ENCODE peak calls at places on chromosomes 16 and 17, in five cellular contexts. X is endodermal cell, H is cardiac fibroblast, T is ascending aorta, O is AG10803. V is an unnamed sample.

GRCh38 chr17:79484600-79485398 is 126.1 kb downstream of the RBFOX3 start:
- DNase-seq in X (no peak), H (no peak), O (no peak), T (no peak), V (no peak)

GRCh38 chr17:4272213-4272975 is 8.6 kb upstream of the ANKFY1 start:
- DNase-seq in O (no peak), H (no peak), X (peak), T (no peak), V (no peak)

GRCh38 chr17:5437721-5438317 is 1.1 kb downstream of the C1QBP start:
- DNase-seq in O (peak), T (no peak), H (no peak), X (no peak), V (no peak)

GRCh38 chr16:51949260-51949659 is 597.7 kb downstream of the TOX3 start:
- DNase-seq in H (no peak), T (no peak), O (no peak), X (no peak), V (no peak)

GRCh38 chr16:18803569-18804462 is 2.5 kb upstream of the ARL6IP1 start:
- DNase-seq in O (peak), X (no peak), H (peak), T (no peak), V (no peak)

GRCh38 chr17:794876-795275 is 12.7 kb downstream of the MRM3 start:
- DNase-seq in X (peak), H (peak), T (no peak), O (peak), V (no peak)

GRCh38 chr17:79011451-79012147 is 2.0 kb upstream of the CANT1 start:
- DNase-seq in O (peak), X (peak), T (no peak), H (peak), V (no peak)

GRCh38 chr16:72939247-72939646 is 108.7 kb downstream of the ZFHX3 start:
- DNase-seq in H (peak), X (no peak), T (no peak), O (peak), V (no peak)

GRCh38 chr17:47685556-47686275 is 8.2 kb upstream of the TBKBP1 start:
- DNase-seq in H (no peak), O (peak), T (no peak), X (no peak), V (no peak)

GRCh38 chr17:43326490-43327275 is 72.1 kb upstream of the ARL4D start:
- DNase-seq in X (peak), T (no peak), H (no peak), O (no peak), V (no peak)

GRCh38 chr17:50918933-50919296 is 52.8 kb upstream of the TOB1 start:
- DNase-seq in T (no peak), O (no peak), X (no peak), H (peak), V (no peak)

GRCh38 chr17:10730956-10731879 is 1.4 kb upstream of the TMEM220 start:
- DNase-seq in T (no peak), X (peak), H (no peak), O (no peak), V (no peak)

GRCh38 chr16:54407596-54407995 is 121.0 kb upstream of the IRX3 start:
- DNase-seq in X (peak), H (peak), O (peak), T (no peak), V (no peak)

GRCh38 chr17:36072431-36073121 is 8.5 kb downstream of the CCL18 start:
- DNase-seq in H (peak), O (peak), T (no peak), X (peak), V (no peak)

GRCh38 chr17:82736511-82737185 is 1.2 kb downstream of the FN3K start:
- DNase-seq in O (no peak), T (no peak), H (no peak), X (no peak), V (no peak)

GRCh38 chr17:82732118-82732743 is 3.2 kb upstream of the FN3K start:
- DNase-seq in X (no peak), H (no peak), T (no peak), O (no peak), V (no peak)

GRCh38 chr17:82729479-82730260 is 5.7 kb upstream of the FN3K start:
- DNase-seq in X (peak), H (no peak), O (no peak), T (no peak), V (peak)

GRCh38 chr17:82737981-82738877 is 2.8 kb downstream of the FN3K start:
- DNase-seq in O (no peak), T (no peak), H (peak), X (peak), V (no peak)

GRCh38 chr17:82734987-82735866 is at the start of gene FN3K:
- DNase-seq in X (peak), T (peak), O (peak), H (peak), V (no peak)
- TF ChIP-seq CTCF in X (no peak), T (no peak), O (no peak), H (no peak), V (no peak)

GRCh38 chr16:24700549-24701392 is 28.7 kb upstream of the TNRC6A start:
- DNase-seq in X (peak), T (peak), H (peak), O (peak), V (no peak)
- TF ChIP-seq CTCF in X (peak), T (peak), H (peak), O (peak), V (peak)

DNA sequence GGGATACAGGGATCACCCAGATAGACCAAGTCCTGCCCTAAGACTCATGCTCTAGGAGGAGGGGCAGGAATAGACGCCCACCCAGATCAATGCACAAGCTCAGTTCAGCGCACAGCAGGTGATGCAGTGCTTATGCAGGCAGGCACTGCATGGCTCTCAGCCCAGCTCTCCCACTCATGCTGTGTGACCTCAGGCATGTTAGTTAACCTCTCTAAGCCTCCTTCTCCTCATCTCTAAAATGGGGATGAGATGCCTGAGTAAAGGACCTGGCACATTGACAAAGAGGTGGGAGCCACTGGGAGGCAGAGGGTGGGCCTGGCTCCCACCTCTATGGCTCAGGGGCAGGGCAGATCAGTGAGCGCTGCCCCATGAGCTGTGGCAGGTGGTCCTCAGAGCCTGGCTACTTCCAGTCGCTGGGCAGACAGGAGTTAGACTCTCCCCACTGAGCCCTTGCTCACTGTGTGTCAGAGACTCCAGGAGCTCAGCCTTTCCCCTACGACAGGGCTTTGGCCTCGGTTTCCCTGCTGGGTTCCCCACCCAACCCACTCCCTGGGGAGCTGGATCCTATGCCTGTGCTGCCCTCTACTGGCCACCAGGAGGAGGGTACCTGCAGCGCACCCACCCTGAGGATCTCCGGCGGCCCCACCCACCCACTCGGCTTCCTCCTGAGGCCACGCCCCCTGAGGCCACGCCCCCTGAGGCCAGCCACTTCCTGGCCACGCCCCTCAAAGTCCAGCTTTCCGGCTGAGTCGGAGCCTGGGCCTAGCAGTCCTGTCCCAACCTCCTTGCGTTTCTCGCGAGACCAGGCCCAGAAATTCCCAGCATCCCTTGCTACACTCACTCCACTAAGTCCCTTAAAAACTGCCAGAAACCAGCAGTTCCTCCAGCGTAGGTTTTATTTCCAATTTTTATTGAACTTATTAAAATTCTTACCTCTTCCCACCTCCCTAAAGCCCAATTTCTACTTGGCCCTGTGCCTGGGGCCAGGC is 196.1 kb downstream of the GSG1L start:
- DNase-seq in X (peak), H (peak), O (peak), T (no peak), V (no peak)
- TF ChIP-seq CTCF in X (peak), H (peak), O (peak), T (peak), V (peak)

GRCh38 chr17:58193641-58194259 is 1.2 kb downstream of the EPX start:
- DNase-seq in O (no peak), T (no peak), X (peak), H (no peak), V (no peak)
- TF ChIP-seq CTCF in O (no peak), T (no peak), X (peak), H (no peak), V (no peak)

DNA sequence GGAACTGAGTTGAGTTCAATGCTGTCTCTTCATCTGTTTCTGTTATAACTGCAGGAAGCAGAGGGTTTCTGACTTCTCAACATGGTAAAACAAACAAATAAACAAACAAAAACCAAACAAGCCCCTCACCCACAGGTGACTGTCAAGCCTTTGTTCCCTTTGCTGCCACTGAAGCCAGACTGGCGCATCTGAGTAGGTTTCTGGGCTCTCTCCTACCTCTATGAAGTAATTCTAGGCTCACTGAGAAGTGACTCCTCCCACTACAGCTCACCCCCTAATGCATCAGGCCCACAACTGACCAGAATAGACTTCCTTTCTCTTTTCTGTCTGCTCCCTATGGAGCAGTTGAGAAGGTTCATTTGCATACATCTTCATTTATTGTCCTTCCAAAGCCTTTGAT is 77.0 kb upstream of the CCL2 start:
- DNase-seq in O (no peak), H (peak), T (no peak), X (peak), V (no peak)
- TF ChIP-seq CTCF in O (peak), H (peak), T (no peak), X (peak), V (peak)

GRCh38 chr17:17063546-17064122 is 21.4 kb downstream of the MPRIP start:
- DNase-seq in H (peak), X (peak), O (peak), T (no peak), V (peak)

GRCh38 chr17:17062866-17063265 is 20.6 kb downstream of the MPRIP start:
- DNase-seq in T (no peak), X (peak), H (no peak), O (no peak), V (peak)

GRCh38 chr17:17061516-17061915 is 19.3 kb downstream of the MPRIP start:
- DNase-seq in O (no peak), T (no peak), X (no peak), H (no peak), V (peak)

GRCh38 chr17:17060930-17061329 is 18.7 kb downstream of the MPRIP start:
- DNase-seq in X (peak), H (no peak), O (no peak), T (no peak), V (peak)

DNA sequence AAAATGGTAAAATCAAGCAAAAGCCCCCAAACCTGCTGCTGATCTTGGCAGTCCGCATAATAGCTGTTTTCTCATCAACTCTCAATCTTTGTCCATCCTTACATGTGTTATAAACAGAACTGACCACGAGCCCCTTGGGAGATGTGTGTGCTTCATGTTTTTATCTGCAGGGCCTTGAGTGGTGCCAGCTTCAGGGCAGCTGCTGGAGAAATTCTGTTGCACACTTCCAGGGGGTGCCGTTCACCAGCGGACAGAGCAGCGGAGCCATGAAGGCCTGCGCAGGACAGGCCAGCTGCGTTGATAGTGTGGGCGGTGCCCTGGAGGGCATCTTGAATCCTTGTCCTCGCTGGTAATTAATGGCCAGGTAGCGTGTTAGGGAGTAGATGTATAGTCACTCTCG is 20.1 kb downstream of the MPRIP start:
- DNase-seq in T (no peak), O (peak), H (peak), X (no peak), V (peak)
- TF ChIP-seq CTCF in T (no peak), O (no peak), H (no peak), X (no peak), V (peak)

GRCh38 chr17:40194821-40195220 is 17.6 kb downstream of the RAPGEFL1 start:
- DNase-seq in O (no peak), T (no peak), X (no peak), H (no peak), V (no peak)

GRCh38 chr17:40188694-40189093 is 11.4 kb downstream of the RAPGEFL1 start:
- DNase-seq in O (no peak), X (no peak), H (no peak), T (no peak), V (no peak)

GRCh38 chr17:40192961-40193360 is 15.7 kb downstream of the RAPGEFL1 start:
- DNase-seq in X (no peak), H (no peak), O (no peak), T (no peak), V (no peak)

GRCh38 chr17:40190197-40191021 is 13.1 kb downstream of the RAPGEFL1 start:
- DNase-seq in T (no peak), X (peak), O (no peak), H (no peak), V (no peak)

GRCh38 chr17:40191237-40192208 is 14.3 kb downstream of the RAPGEFL1 start:
- DNase-seq in O (peak), X (peak), T (peak), H (peak), V (no peak)
- TF ChIP-seq CTCF in O (peak), X (peak), T (peak), H (peak), V (peak)

GRCh38 chr17:11996722-11997146 is 541 bp downstream of the ZNF18 start:
- DNase-seq in T (no peak), H (peak), O (peak), X (no peak), V (no peak)
- TF ChIP-seq CTCF in T (no peak), H (peak), O (peak), X (no peak), V (no peak)

GRCh38 chr17:21201302-21201602 is 12.7 kb downstream of the TMEM11 start:
- DNase-seq in X (no peak), H (no peak), O (peak), T (no peak), V (no peak)
- TF ChIP-seq CTCF in X (no peak), H (no peak), O (no peak), T (no peak), V (no peak)

DNA sequence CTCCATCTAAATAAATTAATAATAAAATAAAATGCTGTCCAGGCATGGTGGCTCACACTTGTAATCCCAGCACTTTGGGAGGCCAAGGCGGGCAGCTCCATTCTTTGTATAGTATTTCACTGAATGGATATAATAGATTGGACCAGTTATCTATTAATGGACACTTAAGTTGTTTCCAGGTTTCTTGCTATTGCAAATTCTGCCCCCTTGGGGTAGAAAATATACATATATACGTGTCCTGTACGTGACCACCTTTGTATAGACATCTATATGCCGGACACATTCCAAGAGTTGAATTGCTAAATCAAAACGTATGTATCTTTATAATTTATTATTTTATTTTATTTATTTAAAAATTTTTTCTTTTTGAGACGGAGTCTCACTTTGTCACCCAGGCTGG is 3.9 kb upstream of the EXOC7 start:
- DNase-seq in H (peak), X (no peak), O (no peak), T (no peak), V (no peak)
- TF ChIP-seq CTCF in H (peak), X (peak), O (peak), T (no peak), V (peak)

V was measured in chondrocyte.